ENCODE peak calls at places on chromosome 16, in nine cellular contexts. U, H, V, I, A, G, K, W and J are unnamed samples.

GRCh38 chr16:23434380-23434779 is 18.6 kb downstream of the COG7 start:
- DNase-seq in W (peak), I (no peak), A (peak), H (no peak), V (peak), K (peak), U (peak), G (peak), J (no peak)

GRCh38 chr16:87965417-87965816 is 14.2 kb downstream of the BANP start:
- DNase-seq in K (no peak), V (no peak), U (no peak), A (no peak), I (no peak), H (no peak), G (no peak), W (no peak), J (no peak)

GRCh38 chr16:48542966-48543365 is 67.0 kb downstream of the N4BP1 start:
- DNase-seq in V (no peak), K (no peak), H (no peak), U (no peak), I (no peak), G (no peak), A (no peak), W (no peak), J (no peak)

GRCh38 chr16:12046651-12047050 is 70.1 kb downstream of the SNX29 start:
- DNase-seq in H (no peak), U (no peak), G (no peak), K (no peak), I (no peak), A (no peak), V (no peak), W (no peak), J (no peak)

GRCh38 chr16:79972053-79972704 is 371.6 kb upstream of the MAF start:
- DNase-seq in I (no peak), W (no peak), G (peak), V (no peak), K (no peak), H (no peak), U (no peak), A (no peak), J (no peak)

GRCh38 chr16:71412270-71413160 is 29.3 kb downstream of the TLE7 start:
- DNase-seq in I (peak), K (peak), V (peak), H (peak), G (peak), U (peak), W (peak), A (peak), J (no peak)

GRCh38 chr16:30068333-30068732 is 2.8 kb downstream of the ALDOA start:
- DNase-seq in V (no peak), I (no peak), H (no peak), K (no peak), G (no peak), A (no peak), W (no peak), U (no peak), J (no peak)

GRCh38 chr16:53504665-53505064 is 1.7 kb upstream of the AKTIP start:
- DNase-seq in A (no peak), V (no peak), W (no peak), I (no peak), K (no peak), H (no peak), G (peak), U (no peak), J (no peak)

GRCh38 chr16:3736116-3736515 is 18.8 kb upstream of the TRAP1 start:
- DNase-seq in H (no peak), U (no peak), V (no peak), W (no peak), G (no peak), A (no peak), K (no peak), I (no peak), J (no peak)

GRCh38 chr16:87295661-87296531 is 21.3 kb downstream of the C16orf95 start:
- DNase-seq in V (no peak), H (no peak), I (no peak), G (no peak), W (no peak), K (no peak), U (no peak), A (no peak), J (no peak)

GRCh38 chr16:27746076-27746855 is 196.3 kb downstream of the KATNIP start:
- DNase-seq in W (no peak), A (no peak), V (no peak), K (no peak), G (no peak), I (no peak), U (no peak), H (no peak), J (no peak)

GRCh38 chr16:70575376-70575775 is 51.8 kb downstream of the SF3B3 start:
- DNase-seq in H (no peak), U (no peak), K (no peak), A (no peak), G (no peak), V (no peak), W (no peak), I (no peak), J (no peak)

GRCh38 chr16:80973991-80974390 is 32.7 kb downstream of the CMC2 start:
- DNase-seq in I (no peak), W (peak), K (no peak), H (no peak), V (no peak), U (no peak), G (no peak), A (no peak), J (no peak)

GRCh38 chr16:11367483-11367906 is 22.2 kb downstream of the RMI2 start:
- DNase-seq in W (peak), H (no peak), A (no peak), K (no peak), I (no peak), V (no peak), U (no peak), G (no peak), J (no peak)

GRCh38 chr16:50198802-50199410 is 45.8 kb downstream of the TENT4B start:
- DNase-seq in U (no peak), I (no peak), K (no peak), V (no peak), G (no peak), A (peak), W (no peak), H (no peak), J (no peak)